ENCODE peak calls at places on chromosomes 16 and 17, in eight cellular contexts. Q is left lung, O is thoracic aorta, E is hypothalamus, J is RCC 7860, V is GDM1, P is ELF-1, Y is HFFc6. T is an unnamed sample.
A peak's percentile ranks its signal among the peaks of the same experiment; 100 is the strongest.

GRCh38 chr16:86051376-86052114 is 152.6 kb downstream of the IRF8 start:
- DNase-seq in Q (peak; percentile 27), O (no peak), E (no peak), J (no peak), V (no peak), P (no peak), Y (no peak), T (no peak)

GRCh38 chr17:35871415-35871814 is 2.7 kb upstream of the HEATR9 start:
- DNase-seq in Q (no peak), O (no peak), E (no peak), J (no peak), V (peak; percentile 63), P (peak; percentile 18), Y (no peak), T (no peak)

GRCh38 chr16:20884240-20884556 is 16.0 kb downstream of the DCUN1D3 start:
- DNase-seq in Q (no peak), O (no peak), E (no peak), J (peak; percentile 5), V (no peak), P (no peak), Y (peak; percentile 69), T (no peak)

GRCh38 chr17:66354981-66355380 is 52.6 kb downstream of the PRKCA start:
- DNase-seq in Q (no peak), O (no peak), E (no peak), J (no peak), V (no peak), P (no peak), Y (peak; percentile 55), T (no peak)

GRCh38 chr17:76585649-76586593 is at the start of gene ST6GALNAC2:
- DNase-seq in Q (peak; percentile 84), O (no peak), E (no peak), J (peak; percentile 41), V (peak; percentile 23), P (peak; percentile 71), Y (peak; percentile 17), T (peak; percentile 72)

GRCh38 chr17:41176744-41177387 is 1.2 kb downstream of the KRTAP4-2 start:
- DNase-seq in Q (no peak), O (no peak), E (no peak), J (no peak), V (no peak), P (no peak), Y (no peak), T (no peak)

GRCh38 chr17:47702391-47702995 is 8.5 kb downstream of the TBKBP1 start:
- DNase-seq in Q (peak; percentile 13), O (no peak), E (no peak), J (no peak), V (no peak), P (no peak), Y (no peak), T (no peak)

GRCh38 chr16:86373502-86373901 is 136.8 kb upstream of the FOXF1 start:
- DNase-seq in Q (peak; percentile 25), O (no peak), E (no peak), J (no peak), V (no peak), P (no peak), Y (no peak), T (no peak)

GRCh38 chr17:71203953-71204352 is 916.9 kb upstream of the SOX9 start:
- DNase-seq in Q (no peak), O (no peak), E (no peak), J (no peak), V (no peak), P (no peak), Y (no peak), T (no peak)

GRCh38 chr17:21283482-21284318 is 811 bp upstream of the MAP2K3 start:
- DNase-seq in Q (no peak), O (no peak), E (no peak), J (no peak), V (no peak), P (peak; percentile 87), Y (peak; percentile 62), T (no peak)

GRCh38 chr17:80805032-80805751 is 186.4 kb upstream of the CHMP6 start:
- DNase-seq in Q (peak; percentile 23), O (no peak), E (no peak), J (no peak), V (no peak), P (no peak), Y (no peak), T (no peak)

GRCh38 chr17:11996722-11997146 is 541 bp downstream of the ZNF18 start:
- DNase-seq in Q (peak; percentile 46), O (peak; percentile 12), E (no peak), J (peak; percentile 19), V (peak; percentile 47), P (no peak), Y (peak; percentile 48), T (no peak)

GRCh38 chr17:51097708-51098446 is 22.8 kb downstream of the SPAG9 start:
- DNase-seq in Q (no peak), O (no peak), E (no peak), J (no peak), V (no peak), P (no peak), Y (no peak), T (no peak)

GRCh38 chr16:8949536-8950418 is 13.9 kb downstream of the USP7 start:
- DNase-seq in Q (no peak), O (no peak), E (no peak), J (no peak), V (no peak), P (peak; percentile 61), Y (no peak), T (no peak)

GRCh38 chr16:85046957-85047866 is 19.6 kb downstream of the KIAA0513 start:
- DNase-seq in Q (peak; percentile 58), O (no peak), E (no peak), J (no peak), V (no peak), P (peak; percentile 67), Y (no peak), T (no peak)

GRCh38 chr17:14616508-14616907 is 315.6 kb downstream of the HS3ST3B1 start:
- DNase-seq in Q (no peak), O (no peak), E (no peak), J (no peak), V (no peak), P (no peak), Y (no peak), T (no peak)

GRCh38 chr17:16425202-16425601 is 9.8 kb downstream of the TRPV2 start:
- DNase-seq in Q (no peak), O (no peak), E (no peak), J (no peak), V (no peak), P (no peak), Y (no peak), T (no peak)

GRCh38 chr17:3826191-3826590 is 19.9 kb downstream of the NCBP3 start:
- DNase-seq in Q (no peak), O (no peak), E (no peak), J (peak; percentile 55), V (no peak), P (no peak), Y (peak; percentile 72), T (no peak)

GRCh38 chr17:75081611-75082540 is 5.9 kb upstream of the SLC16A5 start:
- DNase-seq in Q (no peak), O (no peak), E (no peak), J (no peak), V (no peak), P (no peak), Y (no peak), T (no peak)

GRCh38 chr16:366476-366875 is 3.9 kb downstream of the MRPL28 start:
- DNase-seq in Q (no peak), O (no peak), E (no peak), J (no peak), V (no peak), P (no peak), Y (no peak), T (no peak)

GRCh38 chr16:26740771-26741170 is 326.0 kb upstream of the C16orf82 start:
- DNase-seq in Q (no peak), O (no peak), E (no peak), J (no peak), V (no peak), P (no peak), Y (no peak), T (no peak)

GRCh38 chr17:40331743-40332641 is 23.0 kb downstream of the RARA start:
- DNase-seq in Q (peak; percentile 93), O (peak; percentile 83), E (peak; percentile 85), J (peak; percentile 75), V (no peak), P (peak; percentile 30), Y (no peak), T (no peak)

GRCh38 chr16:83458612-83459011 is 349.2 kb upstream of the HSBP1 start:
- DNase-seq in Q (no peak), O (no peak), E (no peak), J (peak; percentile 40), V (no peak), P (no peak), Y (no peak), T (no peak)

GRCh38 chr16:11107781-11108465 is 148.1 kb downstream of the SOCS1 start:
- DNase-seq in Q (no peak), O (no peak), E (no peak), J (peak; percentile 57), V (no peak), P (no peak), Y (peak; percentile 63), T (no peak)

GRCh38 chr16:8581923-8582580 is 8.3 kb downstream of the TMEM114 start:
- DNase-seq in Q (peak; percentile 79), O (no peak), E (no peak), J (no peak), V (no peak), P (no peak), Y (no peak), T (no peak)

GRCh38 chr16:4215106-4215505 is 26.8 kb downstream of the SRL start:
- DNase-seq in Q (no peak), O (no peak), E (no peak), J (no peak), V (no peak), P (no peak), Y (no peak), T (no peak)

GRCh38 chr17:77704048-77704815 is 254.3 kb upstream of the TNRC6C start:
- DNase-seq in Q (no peak), O (no peak), E (no peak), J (no peak), V (no peak), P (no peak), Y (no peak), T (no peak)